ENCODE peak calls at places on chromosomes 4 and X, in seven cellular contexts. Y is stimulated activated CD4-positive, alpha-beta T cell treated with anti-CD3 and anti-CD28 coated beads, Interleukin-15, amount 100 ng/mL, for 24 hours; C is AG08395; X is neuronal stem cell; W is cardiac septum; B is NAMALWA; O is cardiac fibroblast. H is an unnamed sample.

GRCh38 chr4:22238742-22239141 is 277.1 kb downstream of the ADGRA3 start:
- DNase-seq in Y (no peak), C (no peak), X (no peak), W (no peak), B (no peak), O (no peak), H (no peak)

GRCh38 chr4:3251691-3252479 is 2.9 kb downstream of the MSANTD1 start:
- DNase-seq in Y (no peak), C (no peak), X (no peak), W (peak), B (no peak), O (no peak), H (no peak)

GRCh38 chrX:152637649-152638442 is at the start of gene GABRQ:
- DNase-seq in Y (peak), C (peak), X (peak), W (no peak), B (no peak), O (peak), H (peak)

GRCh38 chr4:119207051-119207450 is 5.5 kb upstream of the USP53 start:
- DNase-seq in Y (no peak), C (peak), X (no peak), W (no peak), B (no peak), O (peak), H (peak)

GRCh38 chrX:39162322-39162721 is 361.1 kb downstream of the MID1IP1 start:
- DNase-seq in Y (peak), C (no peak), X (no peak), W (no peak), B (no peak), O (no peak), H (no peak)

GRCh38 chrX:35626124-35626523 is 172.0 kb upstream of the MAGEB16 start:
- DNase-seq in Y (no peak), C (no peak), X (no peak), W (no peak), B (no peak), O (no peak), H (no peak)

GRCh38 chr4:147725673-147726072 is 6.2 kb upstream of the ARHGAP10 start:
- DNase-seq in Y (no peak), C (no peak), X (no peak), W (no peak), B (no peak), O (no peak), H (no peak)

GRCh38 chr4:115851918-115852766 is 738.7 kb upstream of the NDST4 start:
- DNase-seq in Y (peak), C (no peak), X (peak), W (no peak), B (peak), O (peak), H (peak)

GRCh38 chr4:5881340-5881739 is 11.5 kb downstream of the CRMP1 start:
- DNase-seq in Y (no peak), C (no peak), X (no peak), W (no peak), B (no peak), O (no peak), H (no peak)

GRCh38 chrX:68428431-68428830 is 4.9 kb downstream of the OPHN1 start:
- DNase-seq in Y (no peak), C (no peak), X (no peak), W (no peak), B (no peak), O (peak), H (peak)

GRCh38 chr4:165563851-165564250 is 185.0 kb downstream of the CPE start:
- DNase-seq in Y (no peak), C (no peak), X (no peak), W (no peak), B (no peak), O (peak), H (no peak)

GRCh38 chrX:38614485-38614884 is 53.1 kb downstream of the TSPAN7 start:
- DNase-seq in Y (no peak), C (no peak), X (no peak), W (no peak), B (no peak), O (no peak), H (no peak)

GRCh38 chrX:7996414-7996813 is 69.2 kb upstream of the PNPLA4 start:
- DNase-seq in Y (peak), C (peak), X (peak), W (no peak), B (peak), O (peak), H (peak)

GRCh38 chr4:156654410-156654809 is 317.2 kb downstream of the PDGFC start:
- DNase-seq in Y (no peak), C (no peak), X (no peak), W (no peak), B (no peak), O (no peak), H (no peak)

GRCh38 chr4:14168919-14169318 is 541.4 kb upstream of the BOD1L1 start:
- DNase-seq in Y (no peak), C (peak), X (no peak), W (no peak), B (no peak), O (peak), H (peak)

GRCh38 chr4:167221074-167221473 is 13.2 kb downstream of the SPOCK3 start:
- DNase-seq in Y (no peak), C (no peak), X (no peak), W (no peak), B (no peak), O (no peak), H (no peak)

GRCh38 chr4:188778880-188779279 is 639.6 kb downstream of the TRIML1 start:
- DNase-seq in Y (no peak), C (peak), X (no peak), W (no peak), B (no peak), O (peak), H (peak)

GRCh38 chrX:41419082-41419481 is 28.1 kb upstream of the NYX start:
- DNase-seq in Y (no peak), C (no peak), X (no peak), W (no peak), B (no peak), O (no peak), H (no peak)